ENCODE peak calls at places on chromosome 7, in four cellular contexts. S is stimulated activated CD4-positive, alpha-beta T cell treated with anti-CD3 and anti-CD28 coated beads, Interleukin-4, amount 100 ng/mL, for 4 hours; F is spleen; C is breast epithelium. G is an unnamed sample.

GRCh38 chr7:151339651-151340377 is 1.8 kb upstream of the NUB1 start:
- DNase-seq in F (no peak), C (no peak), S (no peak), G (no peak)

GRCh38 chr7:123131556-123132345 is 68.0 kb downstream of the SLC13A1 start:
- DNase-seq in F (no peak), C (no peak), S (no peak), G (no peak)

GRCh38 chr7:4681218-4681851 is 760 bp upstream of the FOXK1 start:
- DNase-seq in C (no peak), F (no peak), S (peak; percentile 12), G (no peak)

GRCh38 chr7:16985621-16986020 is 103.8 kb upstream of the AGR3 start:
- DNase-seq in S (no peak), C (no peak), F (no peak), G (no peak)

GRCh38 chr7:114369294-114369693 is 45.3 kb upstream of the FOXP2 start:
- DNase-seq in F (no peak), C (no peak), S (no peak), G (no peak)

GRCh38 chr7:159321278-159321677 is 176.6 kb upstream of the VIPR2 start:
- DNase-seq in F (no peak), C (no peak), S (no peak), G (no peak)

GRCh38 chr7:128378637-128379036 is 17.1 kb upstream of the PRRT4 start:
- DNase-seq in F (no peak), C (no peak), S (no peak), G (no peak)

GRCh38 chr7:13989138-13989943 is at the start of gene ETV1:
- DNase-seq in F (peak; percentile 75), S (no peak), C (no peak), G (peak; percentile 78)

GRCh38 chr7:30206942-30207341 is 72.2 kb downstream of the MTURN start:
- DNase-seq in S (no peak), C (no peak), F (no peak), G (no peak)

G was measured in H7.